ENCODE peak calls at places on chromosomes 13 and 19, in five cellular contexts. I is IMR-90, F is heart left ventricle, D is uterus, L is transverse colon. Q is an unnamed sample.

GRCh38 chr13:106008540-106008939 is 526.9 kb downstream of the EFNB2 start:
- DNase-seq in D (no peak), F (no peak), L (no peak), I (no peak), Q (no peak)

GRCh38 chr19:19471682-19472081 is 43.7 kb downstream of the TSSK6 start:
- DNase-seq in F (no peak), L (no peak), I (no peak), D (no peak), Q (no peak)

GRCh38 chr19:1361601-1362384 is 21.9 kb upstream of the NDUFS7 start:
- DNase-seq in D (no peak), F (no peak), I (peak; percentile 78), L (no peak), Q (no peak)

GRCh38 chr19:35253316-35254286 is 4.8 kb downstream of the LSR start:
- DNase-seq in D (no peak), L (no peak), F (no peak), I (no peak), Q (no peak)

GRCh38 chr19:33780251-33780650 is 16.4 kb upstream of the KCTD15 start:
- DNase-seq in L (no peak), F (no peak), D (no peak), I (no peak), Q (no peak)

GRCh38 chr19:54517483-54517882 is 14.9 kb downstream of the LAIR2 start:
- DNase-seq in F (peak; percentile 33), L (peak; percentile 37), I (peak; percentile 2), D (no peak), Q (peak; percentile 50)

GRCh38 chr19:34218818-34219164 is 35.6 kb upstream of the GARRE1 start:
- DNase-seq in F (no peak), D (no peak), L (no peak), I (no peak), Q (no peak)

GRCh38 chr19:48724796-48725753 is 5.5 kb upstream of the MAMSTR start:
- DNase-seq in D (peak; percentile 69), F (peak; percentile 83), L (peak; percentile 39), I (peak; percentile 93), Q (peak; percentile 79)

GRCh38 chr13:74528751-74529513 is 394.7 kb upstream of the KLF12 start:
- DNase-seq in L (no peak), D (no peak), F (no peak), I (no peak), Q (no peak)

GRCh38 chr13:109235901-109236300 is 550.5 kb downstream of the IRS2 start:
- DNase-seq in D (no peak), I (no peak), L (no peak), F (no peak), Q (no peak)

GRCh38 chr13:94825507-94825906 is 113.2 kb upstream of the SOX21 start:
- DNase-seq in L (peak; percentile 25), D (peak; percentile 58), I (no peak), F (peak; percentile 49), Q (peak; percentile 72)

GRCh38 chr13:101726681-101727080 is 274.2 kb downstream of the ITGBL1 start:
- DNase-seq in I (no peak), F (no peak), L (no peak), D (no peak), Q (no peak)

GRCh38 chr19:10871711-10872550 is 578 bp downstream of the CARM1 start:
- DNase-seq in F (peak; percentile 63), L (peak; percentile 44), D (peak; percentile 66), I (no peak), Q (peak; percentile 60)

GRCh38 chr19:18253716-18254115 is 20.5 kb downstream of the IQCN start:
- DNase-seq in F (no peak), D (no peak), L (peak; percentile 79), I (no peak), Q (no peak)

GRCh38 chr13:64154514-64154913 is 2738.9 kb upstream of the PCDH20 start:
- DNase-seq in F (no peak), I (peak; percentile 40), L (no peak), D (no peak), Q (no peak)

GRCh38 chr13:98083507-98083906 is 59.4 kb upstream of the FARP1 start:
- DNase-seq in F (no peak), L (no peak), D (no peak), I (peak; percentile 98), Q (no peak)

GRCh38 chr19:17327654-17328516 is 6.8 kb downstream of the ANO8 start:
- DNase-seq in L (peak; percentile 89), I (no peak), D (peak; percentile 75), F (no peak), Q (peak; percentile 92)

GRCh38 chr19:5959260-5960004 is 18.5 kb downstream of the RANBP3 start:
- DNase-seq in D (no peak), I (no peak), L (no peak), F (no peak), Q (no peak)

GRCh38 chr13:48739346-48740037 is 85.8 kb downstream of the CYSLTR2 start:
- DNase-seq in D (no peak), F (no peak), L (no peak), I (peak; percentile 47), Q (peak; percentile 32)

GRCh38 chr13:40370662-40371061 is 295.8 kb downstream of the FOXO1 start:
- DNase-seq in I (no peak), D (no peak), F (no peak), L (no peak), Q (no peak)

GRCh38 chr13:114203536-114203935 is 24.5 kb downstream of the CFAP97D2 start:
- DNase-seq in F (no peak), I (no peak), D (no peak), L (no peak), Q (no peak)

GRCh38 chr19:50465986-50466771 is 10.1 kb upstream of the EMC10 start:
- DNase-seq in I (no peak), D (no peak), L (peak; percentile 69), F (no peak), Q (peak; percentile 70)

GRCh38 chr13:98599502-98600328 is 22.8 kb upstream of the STK24 start:
- DNase-seq in L (no peak), D (no peak), F (no peak), I (peak; percentile 9), Q (no peak)

GRCh38 chr13:90686438-90686837 is 661.0 kb upstream of the MIR17HG start:
- DNase-seq in I (peak; percentile 65), F (no peak), D (no peak), L (no peak), Q (no peak)

GRCh38 chr13:36919833-36920611 is at the start of gene SMAD9:
- DNase-seq in L (peak; percentile 79), D (peak; percentile 78), F (peak; percentile 86), I (peak; percentile 67), Q (peak; percentile 63)

GRCh38 chr19:53980553-53981407 is 10.7 kb upstream of the CACNG6 start:
- DNase-seq in D (no peak), F (no peak), L (no peak), I (peak; percentile 19), Q (no peak)

GRCh38 chr19:20186163-20186562 is 19.1 kb downstream of the ZNF486 start:
- DNase-seq in I (no peak), F (no peak), L (no peak), D (no peak), Q (no peak)

GRCh38 chr19:6276447-6276846 is 3.3 kb downstream of the MLLT1 start:
- DNase-seq in L (peak; percentile 56), F (no peak), D (peak; percentile 81), I (peak; percentile 55), Q (peak; percentile 62)

GRCh38 chr19:12783226-12783848 is 7.9 kb upstream of the JUNB start:
- DNase-seq in F (no peak), I (no peak), L (no peak), D (no peak), Q (no peak)

GRCh38 chr19:12784394-12784870 is 6.9 kb upstream of the JUNB start:
- DNase-seq in D (no peak), I (peak; percentile 46), L (no peak), F (no peak), Q (no peak)

GRCh38 chr19:12783849-12784393 is 7.4 kb upstream of the JUNB start:
- DNase-seq in L (peak; percentile 73), I (no peak), D (no peak), F (peak; percentile 87), Q (no peak)

GRCh38 chr19:12782424-12783225 is 7.3 kb upstream of the HOOK2 start:
- DNase-seq in F (peak; percentile 94), I (peak; percentile 85), L (peak; percentile 90), D (peak; percentile 90), Q (peak; percentile 93)

DNA sequence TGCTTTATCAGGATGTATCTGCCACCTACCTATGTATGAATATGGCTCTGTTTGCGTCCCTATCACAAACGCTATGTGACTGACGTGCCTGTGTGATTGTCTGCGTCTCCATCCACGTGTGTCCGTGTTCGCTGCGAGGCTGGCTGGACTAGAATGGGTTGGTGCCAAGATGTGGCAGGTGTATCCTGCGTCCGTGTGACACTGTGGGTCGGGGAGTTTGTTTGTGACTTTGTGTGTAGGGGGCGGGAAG is 6.7 kb upstream of the HOOK2 start:
- DNase-seq in I (no peak), F (no peak), D (no peak), L (no peak), Q (no peak)
- TF ChIP-seq POLR2A in I (no peak), F (no peak), D (no peak), L (no peak), Q (no peak)

GRCh38 chr19:32359581-32359980 is 14.2 kb downstream of the ZNF507 start:
- DNase-seq in D (no peak), F (no peak), I (no peak), L (no peak), Q (no peak)
- H3K36me3 ChIP-seq in D (no peaks in the 10 kb centered on the region), F (peaks cover 63% of the 10 kb centered on the region), I (peaks cover 38% of the 10 kb centered on the region), L (no peaks in the 10 kb centered on the region), Q (peaks cover 43% of the 10 kb centered on the region)

DNA sequence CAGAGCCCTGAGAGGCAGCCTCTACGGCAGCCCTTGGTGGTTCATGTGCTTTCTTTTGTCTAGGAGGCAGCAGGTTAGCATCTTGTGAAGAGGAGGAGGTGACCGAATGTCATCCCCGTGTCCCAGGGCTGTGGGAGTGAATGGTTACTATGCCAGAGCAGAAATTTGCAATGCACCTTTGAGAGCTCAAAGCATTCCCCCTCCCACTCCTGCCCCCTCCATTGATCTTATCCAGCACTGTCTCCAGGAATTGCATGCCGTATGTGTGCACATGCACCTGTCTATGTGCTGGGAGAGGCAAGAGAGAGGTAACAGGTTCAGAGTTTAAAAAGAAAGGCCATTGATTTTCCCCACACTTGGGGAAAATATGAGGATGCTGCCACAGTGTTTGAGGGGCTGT is 10.2 kb downstream of the RASL11A start:
- DNase-seq in I (no peak), D (no peak), F (no peak), L (no peak), Q (no peak)
- H3K4me1 ChIP-seq in I (peaks cover 2% of the 10 kb centered on the region), D (no peaks in the 10 kb centered on the region), F (no peaks in the 10 kb centered on the region), L (no peaks in the 10 kb centered on the region), Q (no peaks in the 10 kb centered on the region)

GRCh38 chr19:44845286-44845611 is 848 bp upstream of the NECTIN2 start:
- DNase-seq in F (no peak), I (no peak), D (no peak), L (no peak), Q (no peak)

GRCh38 chr19:44845612-44846454 is at the start of gene NECTIN2:
- DNase-seq in I (peak; percentile 98), F (peak; percentile 100), L (peak; percentile 100), D (peak; percentile 100), Q (peak; percentile 100)

GRCh38 chr19:44848036-44848804 is 2.1 kb downstream of the NECTIN2 start:
- DNase-seq in F (peak; percentile 32), L (no peak), D (peak; percentile 26), I (peak; percentile 57), Q (peak; percentile 61)

GRCh38 chr19:44847144-44848035 is 1.3 kb downstream of the NECTIN2 start:
- DNase-seq in D (peak; percentile 73), L (peak; percentile 84), I (peak; percentile 58), F (peak; percentile 80), Q (peak; percentile 80)

GRCh38 chr19:44846455-44847143 is 502 bp downstream of the NECTIN2 start:
- DNase-seq in F (peak; percentile 39), L (peak; percentile 48), D (peak; percentile 53), I (no peak), Q (peak; percentile 81)
- TF ChIP-seq POLR2A in F (no peak), L (no peak), D (no peak), I (peak; percentile 44), Q (no peak)